ENCODE peak calls at places on chromosome 17, in five cellular contexts. L, R, A, C and Y are unnamed samples.

GRCh38 chr17:72699566-72699965 is 392.9 kb downstream of the SLC39A11 start:
- DNase-seq in L (no peak), R (peak; percentile 39), A (no peak), C (no peak), Y (no peak)

GRCh38 chr17:1228752-1229353 is 41.4 kb upstream of the BHLHA9 start:
- DNase-seq in L (no peak), R (no peak), A (peak; percentile 51), C (no peak), Y (no peak)

GRCh38 chr17:39591958-39592954 is 15.5 kb downstream of the NEUROD2 start:
- DNase-seq in L (peak; percentile 38), R (peak; percentile 50), A (no peak), C (peak; percentile 75), Y (no peak)

GRCh38 chr17:12180644-12181261 is 160.1 kb downstream of the MAP2K4 start:
- DNase-seq in L (no peak), R (peak; percentile 79), A (no peak), C (peak; percentile 58), Y (peak; percentile 6)

GRCh38 chr17:81690066-81690465 is 6.3 kb downstream of the HGS start:
- DNase-seq in L (no peak), R (no peak), A (no peak), C (no peak), Y (no peak)

GRCh38 chr17:12624221-12624620 is 41.5 kb upstream of the MYOCD start:
- DNase-seq in L (no peak), R (peak; percentile 39), A (no peak), C (no peak), Y (no peak)

GRCh38 chr17:78130439-78131101 is at the start of gene TMC8:
- DNase-seq in L (no peak), R (no peak), A (no peak), C (peak; percentile 78), Y (peak; percentile 97)

GRCh38 chr17:66684716-66685115 is 150.2 kb upstream of the CACNG5 start:
- DNase-seq in L (no peak), R (no peak), A (no peak), C (no peak), Y (no peak)

GRCh38 chr17:1160591-1161041 is 19.2 kb downstream of the ABR start:
- DNase-seq in L (no peak), R (no peak), A (no peak), C (no peak), Y (no peak)

DNA sequence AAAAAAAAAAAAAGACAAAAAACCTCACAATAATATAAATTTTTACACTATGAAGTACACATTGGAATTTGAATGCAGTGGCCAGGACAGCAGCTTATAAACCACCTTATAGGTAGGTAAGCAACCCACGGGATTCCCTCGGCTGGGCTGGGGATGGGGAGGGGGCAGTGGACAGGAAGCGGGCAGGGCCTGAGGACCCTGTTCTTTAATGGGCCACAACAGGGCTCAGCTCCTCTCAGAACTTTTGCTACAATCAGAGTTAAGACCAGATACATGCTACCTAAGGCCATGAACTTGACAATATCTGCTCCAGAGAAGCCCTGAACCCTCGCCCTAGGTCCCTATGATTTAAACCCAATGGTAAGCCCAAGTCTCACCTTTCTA is 25.1 kb downstream of the STAT5A start:
- DNase-seq in L (no peak), R (no peak), A (no peak), C (peak; percentile 56), Y (no peak)
- H3K4me1 ChIP-seq in L (peaks cover 54% of the 10 kb centered on the region), R (peaks cover 11% of the 10 kb centered on the region), A (peaks cover 45% of the 10 kb centered on the region), C (peaks cover 90% of the 10 kb centered on the region), Y (peaks cover 47% of the 10 kb centered on the region)

GRCh38 chr17:28700830-28701492 is 10.7 kb downstream of the PROCA1 start:
- DNase-seq in L (no peak), R (no peak), A (no peak), C (no peak), Y (no peak)

GRCh38 chr17:28701987-28702751 is 9.5 kb downstream of the PROCA1 start:
- DNase-seq in L (no peak), R (no peak), A (no peak), C (no peak), Y (no peak)

GRCh38 chr17:28700278-28700677 is 11.4 kb downstream of the PROCA1 start:
- DNase-seq in L (no peak), R (no peak), A (no peak), C (no peak), Y (no peak)

GRCh38 chr17:28702752-28703150 is 8.9 kb downstream of the PROCA1 start:
- DNase-seq in L (no peak), R (no peak), A (no peak), C (no peak), Y (no peak)

GRCh38 chr17:28698253-28698941 is 13.3 kb downstream of the PROCA1 start:
- DNase-seq in L (no peak), R (no peak), A (no peak), C (no peak), Y (no peak)
- H3K27ac ChIP-seq in L (no peak overlapping the region), R (no peak overlapping the region), A (no peak overlapping the region), C (no peak overlapping the region), Y (no peak overlapping the region)

GRCh38 chr17:79833110-79833450 is 6.2 kb downstream of the CBX4 start:
- DNase-seq in L (no peak), R (no peak), A (no peak), C (peak; percentile 7), Y (no peak)
- H3K4me1 ChIP-seq in L (peaks cover 62% of the 10 kb centered on the region), R (peaks cover 22% of the 10 kb centered on the region), A (peaks cover 74% of the 10 kb centered on the region), C (peaks cover 93% of the 10 kb centered on the region), Y (peaks cover 52% of the 10 kb centered on the region)

GRCh38 chr17:46060461-46060860 is 61.4 kb downstream of the STH start:
- DNase-seq in L (no peak), R (no peak), A (no peak), C (no peak), Y (no peak)

GRCh38 chr17:46057366-46057765 is 58.3 kb downstream of the STH start:
- DNase-seq in L (no peak), R (no peak), A (no peak), C (no peak), Y (no peak)

GRCh38 chr17:46053911-46054534 is 55.0 kb downstream of the STH start:
- DNase-seq in L (no peak), R (peak; percentile 47), A (no peak), C (no peak), Y (no peak)

GRCh38 chr17:46059457-46059856 is 60.4 kb downstream of the STH start:
- DNase-seq in L (no peak), R (no peak), A (no peak), C (peak; percentile 22), Y (no peak)

DNA sequence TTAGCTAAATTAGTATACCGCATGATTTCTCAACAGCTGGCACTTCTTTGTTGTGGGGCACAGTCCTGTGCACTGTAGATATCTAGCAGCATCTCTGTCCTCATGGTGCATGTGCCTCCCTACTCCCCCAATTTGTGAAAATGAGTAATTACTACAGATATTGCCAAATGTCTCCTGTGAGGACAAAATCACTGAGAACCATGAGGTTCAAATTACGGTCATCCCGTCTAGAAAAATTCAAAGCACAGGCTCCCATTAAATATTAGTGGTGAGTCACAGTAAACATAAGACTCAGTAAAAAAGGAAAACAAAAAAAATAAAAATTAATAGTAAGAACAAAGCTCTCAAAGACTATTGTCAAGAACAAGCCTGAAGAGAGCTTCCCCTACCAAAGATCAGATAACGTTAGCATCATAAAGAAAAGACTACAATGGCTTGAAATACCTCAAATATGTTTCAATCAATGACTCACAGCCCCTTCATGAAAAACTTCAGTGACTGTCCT is 57.8 kb downstream of the STH start:
- DNase-seq in L (no peak), R (peak; percentile 74), A (no peak), C (no peak), Y (no peak)
- H3K27ac ChIP-seq in L (no peak overlapping the region), R (no peak overlapping the region), A (no peak overlapping the region), C (no peak overlapping the region), Y (no peak overlapping the region)

GRCh38 chr17:31269597-31269996 is 27.4 kb downstream of the OMG start:
- DNase-seq in L (peak; percentile 23), R (peak; percentile 97), A (no peak), C (no peak), Y (no peak)
- H3K4me1 ChIP-seq in L (peaks cover 23% of the 10 kb centered on the region), R (peaks cover 8% of the 10 kb centered on the region), A (peaks cover 27% of the 10 kb centered on the region), C (no peaks in the 10 kb centered on the region), Y (no peaks in the 10 kb centered on the region)

GRCh38 chr17:76537578-76538280 is at the start of gene CYGB:
- DNase-seq in L (peak; percentile 74), R (no peak), A (peak; percentile 59), C (no peak), Y (no peak)

GRCh38 chr17:76535788-76536510 is 1.6 kb downstream of the CYGB start:
- DNase-seq in L (no peak), R (no peak), A (no peak), C (no peak), Y (no peak)

GRCh38 chr17:76536511-76537287 is 810 bp downstream of the CYGB start:
- DNase-seq in L (no peak), R (no peak), A (no peak), C (no peak), Y (no peak)

GRCh38 chr17:76538281-76538931 is 897 bp upstream of the CYGB start:
- DNase-seq in L (no peak), R (no peak), A (peak; percentile 59), C (no peak), Y (no peak)

GRCh38 chr17:76537288-76537577 is 276 bp downstream of the CYGB start:
- DNase-seq in L (no peak), R (peak; percentile 39), A (no peak), C (no peak), Y (no peak)
- H3K27ac ChIP-seq in L (peak overlapping the region; percentile 77), R (peak overlapping the region; percentile 1), A (peak overlapping the region; percentile 68), C (no peak overlapping the region), Y (no peak overlapping the region)

DNA sequence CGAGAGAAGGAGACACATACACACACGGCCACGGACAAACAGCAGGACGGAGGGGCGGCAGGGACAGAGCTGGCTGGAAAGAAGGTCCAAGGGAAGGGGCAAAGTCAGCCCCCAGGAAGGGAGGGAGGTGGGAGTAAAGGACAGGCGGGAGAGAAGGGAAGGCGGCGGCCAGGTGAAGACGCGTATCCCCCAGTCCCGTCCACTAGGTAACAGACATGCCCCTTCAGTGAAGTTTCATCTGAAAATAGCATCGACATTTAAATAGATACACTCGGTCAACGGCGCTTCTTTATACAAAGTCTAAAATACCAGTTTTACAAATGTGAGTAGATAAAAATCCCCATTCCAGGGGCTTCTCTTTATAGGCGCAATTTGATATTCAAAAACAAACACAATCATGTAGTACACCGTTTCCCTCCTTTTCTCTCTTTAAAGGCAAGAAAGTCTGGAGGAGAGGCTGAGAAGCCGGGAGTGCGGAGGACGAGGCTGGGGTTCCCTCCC is 4.5 kb downstream of the CBX8 start:
- DNase-seq in L (no peak), R (no peak), A (no peak), C (no peak), Y (no peak)
- H3K4me1 ChIP-seq in L (peaks cover 49% of the 10 kb centered on the region), R (peaks cover 17% of the 10 kb centered on the region), A (peaks cover 55% of the 10 kb centered on the region), C (peaks cover 57% of the 10 kb centered on the region), Y (peaks cover 35% of the 10 kb centered on the region)

GRCh38 chr17:31493656-31494155 is 102.2 kb downstream of the RAB11FIP4 start:
- DNase-seq in L (no peak), R (no peak), A (no peak), C (no peak), Y (peak; percentile 70)
- H3K27ac ChIP-seq in L (no peak overlapping the region), R (no peak overlapping the region), A (peak overlapping the region; percentile 60), C (no peak overlapping the region), Y (peak overlapping the region; percentile 90)